ENCODE peak calls at places on chromosomes 1 and 21, in ten cellular contexts. Y, H, C, X, Q, J, G, S, E and R are unnamed samples.

GRCh38 chr1:51920130-51920529 is 41.6 kb upstream of the NRDC start:
- DNase-seq in S (no peak), X (no peak), J (no peak), H (no peak), Q (no peak), E (no peak), G (no peak), Y (peak; percentile 33), C (no peak), R (no peak)

GRCh38 chr1:86712088-86712860 is 7.9 kb downstream of the SH3GLB1 start:
- DNase-seq in G (no peak), C (no peak), S (no peak), E (no peak), X (no peak), H (no peak), Q (no peak), Y (no peak), J (no peak), R (no peak)

GRCh38 chr1:220189750-220190347 is 82.4 kb downstream of the RAB3GAP2 start:
- DNase-seq in S (no peak), H (peak; percentile 4), E (no peak), G (no peak), C (peak; percentile 4), J (peak; percentile 47), X (no peak), Q (no peak), Y (peak; percentile 58), R (no peak)

GRCh38 chr21:41933259-41934079 is 20.3 kb downstream of the C2CD2 start:
- DNase-seq in E (no peak), H (no peak), X (no peak), Y (peak; percentile 85), G (no peak), J (peak; percentile 75), Q (no peak), S (no peak), C (peak; percentile 54), R (no peak)

GRCh38 chr1:185720633-185721272 is 13.4 kb upstream of the HMCN1 start:
- DNase-seq in G (no peak), E (no peak), H (peak; percentile 76), Y (peak; percentile 49), C (peak; percentile 28), X (no peak), Q (no peak), S (no peak), J (peak; percentile 86), R (peak; percentile 22)

GRCh38 chr1:214492405-214493075 is 58.9 kb downstream of the PTPN14 start:
- DNase-seq in Y (no peak), J (peak; percentile 50), E (no peak), Q (no peak), H (peak; percentile 86), S (no peak), X (no peak), C (no peak), G (no peak), R (no peak)

GRCh38 chr1:246300653-246301549 is 206.2 kb downstream of the SMYD3 start:
- DNase-seq in H (no peak), X (no peak), G (no peak), S (no peak), J (no peak), Y (peak; percentile 32), Q (no peak), C (no peak), E (no peak), R (no peak)

GRCh38 chr1:67683736-67684525 is 1.1 kb upstream of the GADD45A start:
- DNase-seq in S (no peak), Y (peak; percentile 78), H (peak; percentile 67), J (no peak), E (no peak), C (peak; percentile 85), X (no peak), Q (no peak), G (no peak), R (peak; percentile 41)

GRCh38 chr1:227948493-227949260 is 945 bp upstream of the WNT9A start:
- DNase-seq in Y (peak; percentile 60), Q (peak; percentile 47), J (no peak), G (no peak), X (peak; percentile 33), H (no peak), C (peak; percentile 14), S (no peak), E (peak; percentile 58), R (no peak)

GRCh38 chr1:221435510-221435909 is 306.4 kb downstream of the DUSP10 start:
- DNase-seq in H (peak; percentile 51), Y (peak; percentile 84), J (peak; percentile 80), G (no peak), X (no peak), Q (no peak), C (peak; percentile 37), S (no peak), E (no peak), R (peak; percentile 45)

GRCh38 chr1:37808369-37809319 is 636 bp upstream of the YRDC start:
- DNase-seq in C (peak; percentile 75), Q (peak; percentile 80), Y (peak; percentile 65), X (peak; percentile 94), S (no peak), E (peak; percentile 90), J (peak; percentile 90), G (peak; percentile 72), H (peak; percentile 60), R (peak; percentile 53)

GRCh38 chr1:67921725-67922489 is 88.6 kb upstream of the GNG12 start:
- DNase-seq in C (peak; percentile 95), S (no peak), Q (no peak), Y (no peak), E (no peak), X (no peak), G (no peak), H (no peak), J (peak; percentile 53), R (no peak)

GRCh38 chr1:58818075-58818474 is 34.2 kb upstream of the JUN start:
- DNase-seq in J (peak; percentile 81), X (no peak), H (peak; percentile 96), E (no peak), G (no peak), C (peak; percentile 84), Q (no peak), Y (peak; percentile 94), S (no peak), R (peak; percentile 94)

GRCh38 chr1:58816747-58817221 is 32.9 kb upstream of the JUN start:
- DNase-seq in Y (peak; percentile 33), C (no peak), S (no peak), G (no peak), E (no peak), J (peak; percentile 31), X (no peak), H (no peak), Q (no peak), R (no peak)

GRCh38 chr1:58821309-58821708 is 37.5 kb upstream of the JUN start:
- DNase-seq in C (no peak), G (no peak), H (no peak), X (no peak), J (no peak), E (no peak), Q (no peak), Y (no peak), S (no peak), R (no peak)

GRCh38 chr1:58818991-58819390 is 35.1 kb upstream of the JUN start:
- DNase-seq in J (no peak), C (no peak), Q (no peak), Y (no peak), E (no peak), S (no peak), G (no peak), X (no peak), H (no peak), R (no peak)

GRCh38 chr1:58819719-58820118 is 35.9 kb upstream of the JUN start:
- DNase-seq in Q (no peak), G (no peak), Y (no peak), C (no peak), S (no peak), H (no peak), E (no peak), X (no peak), J (no peak), R (peak; percentile 20)
- H3K27ac ChIP-seq in Q (no peak overlapping the region), G (no peak overlapping the region), Y (no peak overlapping the region), C (no peak overlapping the region), S (no peak overlapping the region), H (no peak overlapping the region), E (peak overlapping the region; percentile 27), X (no peak overlapping the region), J (no peak overlapping the region), R (no peak overlapping the region)

DNA sequence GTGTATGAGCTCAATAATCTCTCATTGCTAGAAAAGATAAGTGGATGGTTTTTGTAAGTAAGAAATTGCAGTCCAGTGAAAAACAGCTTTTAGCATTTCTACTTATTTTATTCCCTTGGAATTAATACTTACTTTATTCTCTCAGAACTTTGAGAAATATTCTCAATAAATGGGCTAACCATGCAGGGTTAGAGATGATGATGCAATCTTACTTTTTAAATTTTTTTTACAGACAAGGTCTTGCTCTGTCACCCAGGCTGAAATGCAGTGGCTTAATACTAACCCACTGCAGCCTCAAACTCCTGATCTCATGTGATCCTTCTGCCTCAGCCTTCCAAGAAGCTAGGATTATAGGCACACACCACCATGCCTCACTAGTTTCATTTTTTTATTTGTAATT is 440.8 kb upstream of the ZP4 start:
- DNase-seq in G (no peak), X (no peak), H (no peak), E (no peak), Q (no peak), J (no peak), Y (no peak), S (no peak), C (no peak), R (no peak)
- TF ChIP-seq CTCF in G (no peak), X (no peak), H (no peak), E (no peak), Q (no peak), J (no peak), Y (no peak), S (no peak), C (no peak), R (no peak)

GRCh38 chr1:1167416-1168155 is 6.1 kb upstream of the TTLL10 start:
- DNase-seq in C (no peak), E (no peak), G (no peak), J (no peak), S (no peak), H (no peak), X (no peak), Q (peak; percentile 79), Y (no peak), R (no peak)
- H3K4me3 ChIP-seq in C (no peak overlapping the region), E (no peak overlapping the region), G (no peak overlapping the region), J (no peak overlapping the region), S (no peak overlapping the region), H (no peak overlapping the region), X (no peak overlapping the region), Q (no peak overlapping the region), Y (no peak overlapping the region), R (no peak overlapping the region)

DNA sequence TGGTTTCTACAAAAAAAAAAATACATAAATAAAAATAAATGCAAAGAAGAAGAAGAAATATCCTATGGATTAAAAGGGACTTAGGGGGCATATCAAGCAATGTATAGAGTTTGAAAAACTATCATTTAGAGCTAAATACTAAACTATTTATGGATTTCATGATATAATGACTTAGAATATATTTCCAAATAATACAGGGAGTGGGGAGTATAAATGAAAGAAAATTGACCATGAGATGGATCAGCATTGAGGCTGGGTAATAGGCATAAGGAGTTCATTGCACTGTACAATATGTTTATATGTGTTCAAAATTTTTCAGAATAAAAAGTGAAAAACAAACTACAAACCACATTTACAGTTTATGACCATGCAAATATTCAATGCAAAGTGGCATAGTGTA is 18.8 kb downstream of the NHLH2 start:
- DNase-seq in S (no peak), H (no peak), C (no peak), Q (no peak), J (no peak), Y (no peak), G (no peak), E (no peak), X (no peak), R (no peak)
- H3K27ac ChIP-seq in S (no peak overlapping the region), H (no peak overlapping the region), C (no peak overlapping the region), Q (no peak overlapping the region), J (no peak overlapping the region), Y (no peak overlapping the region), G (no peak overlapping the region), E (no peak overlapping the region), X (no peak overlapping the region), R (no peak overlapping the region)

GRCh38 chr1:20469406-20470076 is 16.5 kb downstream of the CAMK2N1 start:
- DNase-seq in J (no peak), C (no peak), Y (no peak), G (no peak), S (no peak), E (no peak), X (no peak), H (no peak), Q (no peak), R (no peak)
- TF ChIP-seq CTCF in J (peak; percentile 14), C (peak; percentile 3), Y (no peak), G (no peak), S (no peak), E (no peak), X (peak; percentile 55), H (no peak), Q (peak; percentile 39), R (peak; percentile 27)